ENCODE peak calls at places on chromosomes 5 and 9, in five cellular contexts. B, L, U, V and N are unnamed samples.

GRCh38 chr5:139050432-139050831 is 147.7 kb downstream of the SIL1 start:
- DNase-seq in B (no peak), L (no peak), U (no peak), V (no peak), N (no peak)

GRCh38 chr5:38672059-38672791 is 115.8 kb upstream of the LIFR start:
- DNase-seq in B (peak; percentile 79), L (no peak), U (no peak), V (no peak), N (peak; percentile 73)

GRCh38 chr5:34692781-34693180 is 36.7 kb downstream of the RAI14 start:
- DNase-seq in B (no peak), L (no peak), U (no peak), V (no peak), N (no peak)

GRCh38 chr5:36599986-36600779 is 6.2 kb upstream of the SLC1A3 start:
- DNase-seq in B (no peak), L (no peak), U (no peak), V (no peak), N (peak; percentile 96)

GRCh38 chr5:119344231-119344630 is 11.6 kb upstream of the TNFAIP8 start:
- DNase-seq in B (no peak), L (no peak), U (no peak), V (no peak), N (no peak)

GRCh38 chr5:103355590-103355989 is 97.0 kb downstream of the MACIR start:
- DNase-seq in B (no peak), L (no peak), U (no peak), V (no peak), N (no peak)

GRCh38 chr5:2761921-2762488 is 10.5 kb upstream of the IRX2 start:
- DNase-seq in B (no peak), L (no peak), U (peak; percentile 27), V (no peak), N (no peak)

GRCh38 chr9:123360161-123361085 is 4.4 kb downstream of the CRB2 start:
- DNase-seq in B (no peak), L (no peak), U (peak; percentile 97), V (peak; percentile 44), N (no peak)

GRCh38 chr9:117494401-117495130 is 79.7 kb upstream of the ASTN2 start:
- DNase-seq in B (peak; percentile 1), L (no peak), U (no peak), V (no peak), N (no peak)

GRCh38 chr9:137879566-137880150 is 2.1 kb downstream of the CACNA1B start:
- DNase-seq in B (no peak), L (no peak), U (no peak), V (no peak), N (no peak)

GRCh38 chr5:176750144-176750543 is 60.2 kb upstream of the UNC5A start:
- DNase-seq in B (no peak), L (no peak), U (no peak), V (no peak), N (no peak)

GRCh38 chr5:153081385-153081784 is 409.1 kb upstream of the GRIA1 start:
- DNase-seq in B (no peak), L (no peak), U (no peak), V (no peak), N (peak; percentile 41)

GRCh38 chr5:161167001-161167765 is 315.2 kb upstream of the ATP10B start:
- DNase-seq in B (no peak), L (no peak), U (no peak), V (no peak), N (no peak)

GRCh38 chr9:5110867-5111681 is 74.4 kb downstream of the INSL6 start:
- DNase-seq in B (no peak), L (no peak), U (no peak), V (no peak), N (no peak)

GRCh38 chr5:133552925-133553525 is 59.3 kb downstream of the FSTL4 start:
- DNase-seq in B (peak; percentile 42), L (peak; percentile 28), U (peak; percentile 89), V (peak; percentile 56), N (peak; percentile 46)

GRCh38 chr9:112754578-112754977 is 4.0 kb downstream of the SNX30 start:
- DNase-seq in B (peak; percentile 29), L (no peak), U (no peak), V (no peak), N (peak; percentile 52)

GRCh38 chr9:131685753-131686706 is 53.8 kb downstream of the RAPGEF1 start:
- DNase-seq in B (no peak), L (no peak), U (no peak), V (no peak), N (no peak)

GRCh38 chr5:135821061-135821781 is 13.2 kb upstream of the SLC25A48 start:
- DNase-seq in B (no peak), L (no peak), U (peak; percentile 70), V (no peak), N (no peak)

GRCh38 chr9:125330587-125330986 is 69.0 kb downstream of the GAPVD1 start:
- DNase-seq in B (no peak), L (no peak), U (no peak), V (no peak), N (no peak)

GRCh38 chr9:137968235-137968634 is 90.7 kb downstream of the CACNA1B start:
- DNase-seq in B (no peak), L (no peak), U (peak; percentile 55), V (no peak), N (no peak)

GRCh38 chr5:169242849-169243186 is 58.1 kb downstream of the SLIT3 start:
- DNase-seq in B (no peak), L (no peak), U (no peak), V (no peak), N (no peak)

GRCh38 chr5:135210286-135211055 is 176.4 kb upstream of the PITX1 start:
- DNase-seq in B (no peak), L (no peak), U (no peak), V (peak; percentile 25), N (no peak)

GRCh38 chr9:18333157-18333556 is 140.8 kb upstream of the ADAMTSL1 start:
- DNase-seq in B (no peak), L (no peak), U (peak; percentile 21), V (no peak), N (peak; percentile 16)

GRCh38 chr9:128243486-128244415 is 32.1 kb downstream of the GOLGA2 start:
- DNase-seq in B (peak; percentile 62), L (peak; percentile 52), U (no peak), V (no peak), N (peak; percentile 69)

GRCh38 chr5:93580387-93581100 is 475 bp downstream of the NR2F1-AS1 start:
- DNase-seq in B (peak; percentile 60), L (no peak), U (no peak), V (no peak), N (peak; percentile 56)

GRCh38 chr9:135069556-135070197 is 17.8 kb upstream of the OLFM1 start:
- DNase-seq in B (no peak), L (no peak), U (no peak), V (no peak), N (no peak)

GRCh38 chr5:164799391-164799790 is 1294.0 kb downstream of the MAT2B start:
- DNase-seq in B (no peak), L (no peak), U (no peak), V (no peak), N (no peak)

DNA sequence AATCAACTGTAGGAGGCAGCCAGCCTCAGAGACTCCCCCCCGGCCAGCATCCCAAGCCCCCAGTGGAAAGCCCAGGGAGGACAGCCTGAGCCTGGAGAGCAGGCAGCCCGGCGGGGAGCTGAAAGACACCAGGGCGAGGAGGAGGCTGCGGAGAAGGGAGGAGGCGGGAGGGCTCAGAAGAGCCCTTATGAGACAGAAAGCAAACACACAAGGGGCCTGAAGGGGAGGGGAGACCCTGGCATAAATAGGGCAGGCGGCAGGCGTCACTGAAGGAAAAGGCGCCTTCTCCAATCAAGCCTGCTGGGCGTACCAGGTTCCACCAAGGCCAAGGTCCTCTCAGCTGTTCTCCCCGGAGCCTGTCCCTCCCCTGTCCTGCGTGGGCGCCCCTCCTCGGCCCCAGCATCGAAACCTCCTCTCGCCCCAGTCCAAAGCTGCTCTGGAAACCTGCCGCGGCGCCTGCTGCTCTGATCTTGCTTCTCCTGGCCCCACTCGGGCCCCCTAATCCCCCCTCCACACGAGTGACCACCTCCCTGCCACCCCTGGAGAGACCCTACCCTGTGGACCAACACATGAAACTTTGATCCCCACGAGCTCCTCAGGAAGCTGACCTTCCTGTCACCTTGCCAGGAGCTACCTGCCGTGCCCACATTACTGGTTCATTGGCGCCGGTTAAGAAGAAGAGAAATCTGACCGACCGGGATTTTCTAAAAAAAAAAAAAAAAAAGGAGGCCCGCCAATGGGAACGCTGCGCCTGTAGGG is 1.2 kb downstream of the SLC9A3 start:
- DNase-seq in B (no peak), L (no peak), U (peak; percentile 64), V (no peak), N (no peak)
- H3K4me3 ChIP-seq in B (no peak overlapping the region), L (peak overlapping the region; percentile 36), U (peak overlapping the region; percentile 60), V (no peak overlapping the region), N (no peak overlapping the region)

GRCh38 chr5:67963789-67964519 is 251.6 kb upstream of the PIK3R1 start:
- DNase-seq in B (no peak), L (no peak), U (no peak), V (no peak), N (no peak)
- H3K4me3 ChIP-seq in B (no peak overlapping the region), L (no peak overlapping the region), U (no peak overlapping the region), V (no peak overlapping the region), N (no peak overlapping the region)

GRCh38 chr5:86646671-86647070 is 28.9 kb downstream of the COX7C start:
- DNase-seq in B (no peak), L (no peak), U (no peak), V (no peak), N (no peak)

GRCh38 chr5:86640998-86641397 is 23.3 kb downstream of the COX7C start:
- DNase-seq in B (no peak), L (no peak), U (peak; percentile 40), V (no peak), N (no peak)

GRCh38 chr5:86644843-86645242 is 27.1 kb downstream of the COX7C start:
- DNase-seq in B (no peak), L (no peak), U (peak; percentile 77), V (no peak), N (no peak)
- H3K4me3 ChIP-seq in B (no peak overlapping the region), L (no peak overlapping the region), U (no peak overlapping the region), V (no peak overlapping the region), N (no peak overlapping the region)

DNA sequence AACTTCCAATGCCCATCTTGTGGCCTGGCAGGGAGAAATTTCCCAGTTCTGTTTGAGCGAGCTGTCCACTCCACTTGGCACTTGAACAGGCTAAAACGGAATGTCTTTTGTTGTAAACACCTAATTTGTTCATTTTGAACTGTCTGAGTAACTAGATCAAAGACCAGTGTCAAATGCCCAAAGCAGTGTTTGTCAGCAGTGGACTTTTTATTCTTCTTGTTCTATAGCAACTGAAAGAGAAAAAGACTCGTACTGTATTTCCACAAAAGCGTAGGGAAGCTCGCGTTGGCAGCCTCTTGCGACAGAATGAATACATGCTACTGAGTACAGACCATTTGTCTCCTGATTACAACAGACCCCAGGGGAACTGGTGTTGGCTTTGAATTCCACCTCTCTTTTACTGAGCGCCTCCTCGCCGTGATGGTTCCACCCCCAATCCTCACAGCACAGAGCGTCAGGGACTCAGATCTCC is 601.8 kb upstream of the ZNF608 start:
- DNase-seq in B (no peak), L (peak; percentile 13), U (peak; percentile 57), V (no peak), N (peak; percentile 84)
- H3K4me3 ChIP-seq in B (peak overlapping the region; percentile 62), L (no peak overlapping the region), U (no peak overlapping the region), V (no peak overlapping the region), N (no peak overlapping the region)

DNA sequence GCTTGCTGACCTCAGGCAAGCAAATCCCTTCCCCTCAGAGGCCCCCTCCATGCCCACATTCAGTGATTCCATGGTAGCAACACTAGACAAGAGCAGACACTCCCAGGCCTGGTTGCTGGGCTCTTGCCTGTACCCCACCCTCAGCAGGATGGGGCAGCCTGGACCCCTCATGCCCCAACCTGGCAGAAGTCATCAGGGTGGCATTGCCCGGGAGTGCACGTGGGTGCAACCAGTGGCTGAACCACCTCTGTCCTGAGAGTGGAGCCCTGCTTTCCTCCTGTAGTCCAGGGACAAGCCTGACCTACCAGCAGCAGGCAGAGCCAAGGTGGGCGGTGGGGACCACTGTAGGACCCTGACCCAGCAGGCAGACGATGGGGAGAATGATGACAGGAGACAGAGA is 65.8 kb upstream of the TBC1D2 start:
- DNase-seq in B (no peak), L (no peak), U (no peak), V (no peak), N (no peak)
- H3K4me3 ChIP-seq in B (no peak overlapping the region), L (no peak overlapping the region), U (no peak overlapping the region), V (no peak overlapping the region), N (no peak overlapping the region)